ENCODE peak calls at places on chromosomes 11 and 22, in eight cellular contexts. One of them, this sample, is unnamed.

GRCh38 chr22:30224161-30224857 is 22.2 kb downstream of the LIF start:
- DNase-seq in PC-3: peak
- DNase-seq in mucosa of descending colon: no peak
- DNase-seq in A549: peak
- DNase-seq in keratinocyte: peak
- DNase-seq in adipocyte: peak
- DNase-seq in CD8-positive, alpha-beta memory T cell: no peak
- DNase-seq in neuronal stem cell: no peak
- DNase-seq in this sample: no peak

GRCh38 chr22:49571326-49571725 is 256.3 kb downstream of the BRD1 start:
- DNase-seq in PC-3: no peak
- DNase-seq in mucosa of descending colon: no peak
- DNase-seq in A549: no peak
- DNase-seq in keratinocyte: no peak
- DNase-seq in adipocyte: no peak
- DNase-seq in CD8-positive, alpha-beta memory T cell: no peak
- DNase-seq in neuronal stem cell: no peak
- DNase-seq in this sample: no peak

GRCh38 chr22:21624120-21624879 is 5.5 kb downstream of the YDJC start:
- DNase-seq in PC-3: peak
- DNase-seq in mucosa of descending colon: peak
- DNase-seq in A549: no peak
- DNase-seq in keratinocyte: no peak
- DNase-seq in adipocyte: peak
- DNase-seq in CD8-positive, alpha-beta memory T cell: peak
- DNase-seq in neuronal stem cell: no peak
- DNase-seq in this sample: no peak

GRCh38 chr22:41512421-41513194 is 31.7 kb downstream of the POLR3H start:
- DNase-seq in PC-3: peak
- DNase-seq in mucosa of descending colon: no peak
- DNase-seq in A549: peak
- DNase-seq in keratinocyte: no peak
- DNase-seq in adipocyte: peak
- DNase-seq in CD8-positive, alpha-beta memory T cell: no peak
- DNase-seq in neuronal stem cell: peak
- DNase-seq in this sample: no peak

GRCh38 chr22:43174941-43175531 is 11.9 kb downstream of the TTLL12 start:
- DNase-seq in PC-3: no peak
- DNase-seq in mucosa of descending colon: peak
- DNase-seq in A549: no peak
- DNase-seq in keratinocyte: no peak
- DNase-seq in adipocyte: no peak
- DNase-seq in CD8-positive, alpha-beta memory T cell: no peak
- DNase-seq in neuronal stem cell: no peak
- DNase-seq in this sample: no peak

GRCh38 chr11:14446701-14447169 is 52.9 kb downstream of the COPB1 start:
- DNase-seq in PC-3: peak
- DNase-seq in mucosa of descending colon: no peak
- DNase-seq in A549: no peak
- DNase-seq in keratinocyte: no peak
- DNase-seq in adipocyte: peak
- DNase-seq in CD8-positive, alpha-beta memory T cell: no peak
- DNase-seq in neuronal stem cell: no peak
- DNase-seq in this sample: no peak

GRCh38 chr22:24434472-24435322 is 7.3 kb downstream of the ADORA2A start:
- DNase-seq in PC-3: no peak
- DNase-seq in mucosa of descending colon: peak
- DNase-seq in A549: no peak
- DNase-seq in keratinocyte: no peak
- DNase-seq in adipocyte: no peak
- DNase-seq in CD8-positive, alpha-beta memory T cell: peak
- DNase-seq in neuronal stem cell: no peak
- DNase-seq in this sample: peak

GRCh38 chr22:49534386-49534785 is 293.3 kb downstream of the BRD1 start:
- DNase-seq in PC-3: no peak
- DNase-seq in mucosa of descending colon: no peak
- DNase-seq in A549: no peak
- DNase-seq in keratinocyte: no peak
- DNase-seq in adipocyte: no peak
- DNase-seq in CD8-positive, alpha-beta memory T cell: no peak
- DNase-seq in neuronal stem cell: no peak
- DNase-seq in this sample: no peak

GRCh38 chr11:101129203-101129943 is at the start of gene PGR:
- DNase-seq in PC-3: no peak
- DNase-seq in mucosa of descending colon: peak
- DNase-seq in A549: no peak
- DNase-seq in keratinocyte: no peak
- DNase-seq in adipocyte: no peak
- DNase-seq in CD8-positive, alpha-beta memory T cell: no peak
- DNase-seq in neuronal stem cell: peak
- DNase-seq in this sample: no peak

GRCh38 chr11:70544774-70545625 is 146.7 kb downstream of the CTTN start:
- DNase-seq in PC-3: peak
- DNase-seq in mucosa of descending colon: no peak
- DNase-seq in A549: no peak
- DNase-seq in keratinocyte: no peak
- DNase-seq in adipocyte: no peak
- DNase-seq in CD8-positive, alpha-beta memory T cell: no peak
- DNase-seq in neuronal stem cell: peak
- DNase-seq in this sample: no peak

GRCh38 chr22:33896154-33896800 is 24.0 kb downstream of the LARGE1 start:
- DNase-seq in PC-3: no peak
- DNase-seq in mucosa of descending colon: no peak
- DNase-seq in A549: no peak
- DNase-seq in keratinocyte: no peak
- DNase-seq in adipocyte: no peak
- DNase-seq in CD8-positive, alpha-beta memory T cell: no peak
- DNase-seq in neuronal stem cell: no peak
- DNase-seq in this sample: no peak

GRCh38 chr11:96299155-96299883 is 43.7 kb downstream of the MAML2 start:
- DNase-seq in PC-3: no peak
- DNase-seq in mucosa of descending colon: peak
- DNase-seq in A549: no peak
- DNase-seq in keratinocyte: no peak
- DNase-seq in adipocyte: no peak
- DNase-seq in CD8-positive, alpha-beta memory T cell: no peak
- DNase-seq in neuronal stem cell: no peak
- DNase-seq in this sample: no peak

GRCh38 chr11:128629516-128630106 is 42.3 kb upstream of the ETS1 start:
- DNase-seq in PC-3: peak
- DNase-seq in mucosa of descending colon: no peak
- DNase-seq in A549: no peak
- DNase-seq in keratinocyte: no peak
- DNase-seq in adipocyte: no peak
- DNase-seq in CD8-positive, alpha-beta memory T cell: no peak
- DNase-seq in neuronal stem cell: no peak
- DNase-seq in this sample: no peak

GRCh38 chr11:72737341-72737740 is 14.9 kb downstream of the ARAP1 start:
- DNase-seq in PC-3: no peak
- DNase-seq in mucosa of descending colon: no peak
- DNase-seq in A549: no peak
- DNase-seq in keratinocyte: no peak
- DNase-seq in adipocyte: no peak
- DNase-seq in CD8-positive, alpha-beta memory T cell: no peak
- DNase-seq in neuronal stem cell: no peak
- DNase-seq in this sample: no peak

GRCh38 chr11:707817-708420 is 1.9 kb downstream of the EPS8L2 start:
- DNase-seq in PC-3: peak
- DNase-seq in mucosa of descending colon: peak
- DNase-seq in A549: no peak
- DNase-seq in keratinocyte: no peak
- DNase-seq in adipocyte: no peak
- DNase-seq in CD8-positive, alpha-beta memory T cell: no peak
- DNase-seq in neuronal stem cell: no peak
- DNase-seq in this sample: no peak
- H3K4me3 ChIP-seq in PC-3: peak
- H3K4me3 ChIP-seq in mucosa of descending colon: no peak
- H3K4me3 ChIP-seq in A549: peak
- H3K4me3 ChIP-seq in keratinocyte: peak
- H3K4me3 ChIP-seq in adipocyte: peak
- H3K4me3 ChIP-seq in CD8-positive, alpha-beta memory T cell: no peak
- H3K4me3 ChIP-seq in neuronal stem cell: no peak
- H3K4me3 ChIP-seq in this sample: no peak

GRCh38 chr11:45928535-45929215 is 6.2 kb downstream of the LARGE2 start:
- DNase-seq in PC-3: no peak
- DNase-seq in mucosa of descending colon: no peak
- DNase-seq in A549: no peak
- DNase-seq in keratinocyte: peak
- DNase-seq in adipocyte: no peak
- DNase-seq in CD8-positive, alpha-beta memory T cell: no peak
- DNase-seq in neuronal stem cell: no peak
- DNase-seq in this sample: no peak

GRCh38 chr11:45926536-45927331 is 4.3 kb downstream of the LARGE2 start:
- DNase-seq in PC-3: no peak
- DNase-seq in mucosa of descending colon: no peak
- DNase-seq in A549: no peak
- DNase-seq in keratinocyte: no peak
- DNase-seq in adipocyte: no peak
- DNase-seq in CD8-positive, alpha-beta memory T cell: no peak
- DNase-seq in neuronal stem cell: no peak
- DNase-seq in this sample: no peak

GRCh38 chr11:45927684-45928413 is 5.4 kb downstream of the LARGE2 start:
- DNase-seq in PC-3: no peak
- DNase-seq in mucosa of descending colon: no peak
- DNase-seq in A549: no peak
- DNase-seq in keratinocyte: no peak
- DNase-seq in adipocyte: no peak
- DNase-seq in CD8-positive, alpha-beta memory T cell: no peak
- DNase-seq in neuronal stem cell: no peak
- DNase-seq in this sample: no peak

GRCh38 chr11:45926001-45926401 is 3.5 kb downstream of the LARGE2 start:
- DNase-seq in PC-3: no peak
- DNase-seq in mucosa of descending colon: no peak
- DNase-seq in A549: no peak
- DNase-seq in keratinocyte: no peak
- DNase-seq in adipocyte: no peak
- DNase-seq in CD8-positive, alpha-beta memory T cell: no peak
- DNase-seq in neuronal stem cell: no peak
- DNase-seq in this sample: no peak

DNA sequence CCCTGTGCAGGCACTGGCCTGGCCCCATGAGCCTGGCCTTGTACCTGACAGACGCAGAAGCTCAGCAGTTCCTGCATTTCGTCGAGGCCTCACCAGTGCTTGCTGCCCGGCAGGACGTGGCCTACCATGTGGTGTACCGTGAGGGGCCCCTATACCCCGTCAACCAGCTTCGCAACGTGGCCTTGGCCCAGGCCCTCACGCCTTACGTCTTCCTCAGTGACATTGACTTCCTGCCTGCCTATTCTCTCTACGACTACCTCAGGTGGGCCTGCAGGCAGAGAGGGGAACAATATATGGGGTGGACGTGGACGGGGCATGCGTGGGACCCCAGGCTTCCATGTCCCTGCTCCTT is 4.9 kb downstream of the LARGE2 start:
- DNase-seq in PC-3: no peak
- DNase-seq in mucosa of descending colon: no peak
- DNase-seq in A549: no peak
- DNase-seq in keratinocyte: no peak
- DNase-seq in adipocyte: no peak
- DNase-seq in CD8-positive, alpha-beta memory T cell: no peak
- DNase-seq in neuronal stem cell: no peak
- DNase-seq in this sample: no peak
- H3K4me3 ChIP-seq in PC-3: no peak
- H3K4me3 ChIP-seq in mucosa of descending colon: no peak
- H3K4me3 ChIP-seq in A549: no peak
- H3K4me3 ChIP-seq in keratinocyte: no peak
- H3K4me3 ChIP-seq in adipocyte: no peak
- H3K4me3 ChIP-seq in CD8-positive, alpha-beta memory T cell: no peak
- H3K4me3 ChIP-seq in neuronal stem cell: no peak
- H3K4me3 ChIP-seq in this sample: no peak

GRCh38 chr11:1307998-1308744 is 1.3 kb downstream of the TOLLIP start:
- DNase-seq in PC-3: peak
- DNase-seq in mucosa of descending colon: peak
- DNase-seq in A549: no peak
- DNase-seq in keratinocyte: no peak
- DNase-seq in adipocyte: peak
- DNase-seq in CD8-positive, alpha-beta memory T cell: no peak
- DNase-seq in neuronal stem cell: no peak
- DNase-seq in this sample: no peak

GRCh38 chr11:1310315-1310687 is 869 bp upstream of the TOLLIP start:
- DNase-seq in PC-3: no peak
- DNase-seq in mucosa of descending colon: no peak
- DNase-seq in A549: no peak
- DNase-seq in keratinocyte: no peak
- DNase-seq in adipocyte: no peak
- DNase-seq in CD8-positive, alpha-beta memory T cell: no peak
- DNase-seq in neuronal stem cell: no peak
- DNase-seq in this sample: no peak

GRCh38 chr11:1309498-1310314 is at the start of gene TOLLIP:
- DNase-seq in PC-3: peak
- DNase-seq in mucosa of descending colon: peak
- DNase-seq in A549: peak
- DNase-seq in keratinocyte: peak
- DNase-seq in adipocyte: peak
- DNase-seq in CD8-positive, alpha-beta memory T cell: peak
- DNase-seq in neuronal stem cell: peak
- DNase-seq in this sample: peak

GRCh38 chr11:1308745-1309497 is 511 bp downstream of the TOLLIP start:
- DNase-seq in PC-3: peak
- DNase-seq in mucosa of descending colon: no peak
- DNase-seq in A549: peak
- DNase-seq in keratinocyte: no peak
- DNase-seq in adipocyte: peak
- DNase-seq in CD8-positive, alpha-beta memory T cell: no peak
- DNase-seq in neuronal stem cell: no peak
- DNase-seq in this sample: no peak

DNA sequence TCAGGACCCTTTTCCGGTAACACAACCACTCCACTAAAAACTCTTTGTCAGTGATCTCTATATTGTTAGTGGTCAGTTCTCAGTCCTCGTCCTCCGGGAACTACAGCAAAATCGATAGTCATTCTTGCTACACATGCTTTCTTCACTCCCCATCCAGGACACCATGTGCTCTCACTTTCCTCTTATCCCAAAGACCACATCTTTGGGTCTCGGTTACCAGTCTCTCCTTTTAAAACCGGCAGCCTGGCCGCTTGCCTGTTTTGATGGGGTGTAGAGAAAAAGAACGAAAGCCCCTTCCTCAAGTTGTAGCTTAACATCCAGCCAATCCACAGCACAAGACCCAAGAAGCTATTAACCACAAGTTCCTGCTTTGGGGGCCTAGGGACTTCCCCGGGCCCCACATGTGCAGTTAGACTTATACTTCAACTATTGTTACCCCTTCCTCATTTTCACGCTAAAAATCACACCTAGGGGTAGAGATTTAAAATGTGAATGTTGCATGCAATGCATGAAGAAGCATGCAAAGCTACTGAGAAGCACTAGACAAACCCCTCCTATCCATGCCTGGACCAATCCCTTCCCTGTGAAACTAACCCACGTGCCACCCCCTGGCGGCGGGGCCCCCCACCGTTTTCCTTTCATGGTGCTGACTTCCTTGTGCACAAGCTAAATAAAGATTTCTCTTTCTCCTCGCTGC is 1.5 kb upstream of the TOLLIP start:
- DNase-seq in PC-3: no peak
- DNase-seq in mucosa of descending colon: peak
- DNase-seq in A549: no peak
- DNase-seq in keratinocyte: no peak
- DNase-seq in adipocyte: no peak
- DNase-seq in CD8-positive, alpha-beta memory T cell: peak
- DNase-seq in neuronal stem cell: no peak
- DNase-seq in this sample: no peak
- H3K4me3 ChIP-seq in PC-3: peak
- H3K4me3 ChIP-seq in mucosa of descending colon: no peak
- H3K4me3 ChIP-seq in A549: no peak
- H3K4me3 ChIP-seq in keratinocyte: no peak
- H3K4me3 ChIP-seq in adipocyte: peak
- H3K4me3 ChIP-seq in CD8-positive, alpha-beta memory T cell: peak
- H3K4me3 ChIP-seq in neuronal stem cell: no peak
- H3K4me3 ChIP-seq in this sample: no peak

GRCh38 chr11:112174789-112175595 is at the start of gene BCO2:
- DNase-seq in PC-3: peak
- DNase-seq in mucosa of descending colon: peak
- DNase-seq in A549: peak
- DNase-seq in keratinocyte: no peak
- DNase-seq in adipocyte: peak
- DNase-seq in CD8-positive, alpha-beta memory T cell: peak
- DNase-seq in neuronal stem cell: peak
- DNase-seq in this sample: no peak
- H3K4me3 ChIP-seq in PC-3: peak
- H3K4me3 ChIP-seq in mucosa of descending colon: no peak
- H3K4me3 ChIP-seq in A549: peak
- H3K4me3 ChIP-seq in keratinocyte: peak
- H3K4me3 ChIP-seq in adipocyte: peak
- H3K4me3 ChIP-seq in CD8-positive, alpha-beta memory T cell: no peak
- H3K4me3 ChIP-seq in neuronal stem cell: no peak
- H3K4me3 ChIP-seq in this sample: no peak

This sample was measured in Jurkat, Clone E6-1.